ENCODE peak calls at places on chromosomes 6 and 20, in ten cellular contexts. G is PC-9, K is neural progenitor cell, B is lung, N is colonic mucosa, M is GM12878, V is K562, J is DND-41, P is RWPE2, Y is left lung. H is an unnamed sample. For H3K36me3, the result is how much of the 10 kb centered on the place peaks cover.

GRCh38 chr20:46715292-46715756 is 5.9 kb downstream of the SLC2A10 start:
- DNase-seq in G (peak), K (peak), B (no peak), N (peak), M (no peak), V (no peak), J (no peak), P (peak), Y (no peak), H (no peak)

GRCh38 chr20:50380697-50381040 is 129.5 kb upstream of the PTPN1 start:
- DNase-seq in G (no peak), K (no peak), B (no peak), N (peak), M (no peak), V (no peak), J (no peak), P (peak), Y (no peak), H (no peak)

GRCh38 chr6:19723533-19723932 is 113.6 kb upstream of the ID4 start:
- DNase-seq in G (no peak), K (no peak), B (no peak), N (no peak), M (no peak), V (no peak), J (no peak), P (no peak), Y (no peak), H (no peak)

GRCh38 chr6:150084426-150084825 is 15.5 kb upstream of the ULBP3 start:
- DNase-seq in G (no peak), K (no peak), B (no peak), N (no peak), M (no peak), V (no peak), J (no peak), P (no peak), Y (no peak), H (no peak)

GRCh38 chr20:52675414-52675813 is 296.7 kb upstream of the TSHZ2 start:
- DNase-seq in G (no peak), K (no peak), B (no peak), N (no peak), M (no peak), V (no peak), J (no peak), P (no peak), Y (no peak), H (no peak)

GRCh38 chr20:20216941-20217340 is 151.0 kb upstream of the INSM1 start:
- DNase-seq in G (no peak), K (no peak), B (no peak), N (no peak), M (no peak), V (no peak), J (no peak), P (no peak), Y (no peak), H (no peak)

GRCh38 chr20:10745790-10746189 is 72.0 kb upstream of the JAG1 start:
- DNase-seq in G (no peak), K (no peak), B (no peak), N (no peak), M (no peak), V (no peak), J (no peak), P (no peak), Y (no peak), H (no peak)

GRCh38 chr20:47629907-47630306 is 128.2 kb downstream of the NCOA3 start:
- DNase-seq in G (no peak), K (no peak), B (no peak), N (no peak), M (no peak), V (no peak), J (no peak), P (no peak), Y (no peak), H (no peak)

GRCh38 chr6:137698636-137699035 is 168.4 kb upstream of the TNFAIP3 start:
- DNase-seq in G (no peak), K (no peak), B (no peak), N (no peak), M (no peak), V (no peak), J (peak), P (no peak), Y (no peak), H (no peak)

GRCh38 chr20:2140561-2140960 is 38.9 kb downstream of the STK35 start:
- DNase-seq in G (no peak), K (no peak), B (no peak), N (peak), M (no peak), V (no peak), J (no peak), P (no peak), Y (no peak), H (no peak)

GRCh38 chr20:38337561-38338140 is 8.6 kb upstream of the LBP start:
- DNase-seq in G (peak), K (peak), B (no peak), N (peak), M (no peak), V (peak), J (no peak), P (no peak), Y (no peak), H (no peak)

GRCh38 chr6:33007831-33008395 is 1.5 kb downstream of the HLA-DOA start:
- DNase-seq in G (no peak), K (no peak), B (no peak), N (no peak), M (no peak), V (peak), J (no peak), P (no peak), Y (no peak), H (no peak)

GRCh38 chr6:9942131-9942530 is 472.7 kb downstream of the TFAP2A start:
- DNase-seq in G (no peak), K (no peak), B (no peak), N (no peak), M (no peak), V (no peak), J (no peak), P (no peak), Y (no peak), H (no peak)

GRCh38 chr6:150395388-150396009 is 26.7 kb downstream of the IYD start:
- DNase-seq in G (peak), K (peak), B (peak), N (peak), M (no peak), V (peak), J (peak), P (no peak), Y (peak), H (peak)

GRCh38 chr6:11044712-11045167 is 635 bp upstream of the ELOVL2 start:
- DNase-seq in G (no peak), K (no peak), B (no peak), N (no peak), M (no peak), V (no peak), J (no peak), P (no peak), Y (no peak), H (no peak)

GRCh38 chr20:32179515-32179914 is 28.0 kb downstream of the PLAGL2 start:
- DNase-seq in G (peak), K (no peak), B (no peak), N (no peak), M (no peak), V (no peak), J (no peak), P (peak), Y (no peak), H (no peak)

GRCh38 chr20:38290829-38291581 is 13.0 kb upstream of the BPI start:
- DNase-seq in G (peak), K (peak), B (no peak), N (no peak), M (no peak), V (peak), J (peak), P (peak), Y (no peak), H (no peak)

GRCh38 chr6:142794424-142794823 is 150.6 kb downstream of the HIVEP2 start:
- DNase-seq in G (no peak), K (no peak), B (no peak), N (no peak), M (no peak), V (no peak), J (no peak), P (no peak), Y (no peak), H (no peak)

GRCh38 chr6:85764844-85765243 is 122.2 kb upstream of the SYNCRIP start:
- DNase-seq in G (no peak), K (no peak), B (no peak), N (no peak), M (no peak), V (no peak), J (no peak), P (no peak), Y (no peak), H (no peak)

GRCh38 chr6:68343901-68344300 is 291.2 kb upstream of the ADGRB3 start:
- DNase-seq in G (no peak), K (peak), B (no peak), N (no peak), M (no peak), V (peak), J (peak), P (no peak), Y (no peak), H (no peak)

GRCh38 chr6:128171182-128171581 is 270.3 kb upstream of the THEMIS start:
- DNase-seq in G (no peak), K (no peak), B (no peak), N (no peak), M (no peak), V (no peak), J (no peak), P (no peak), Y (no peak), H (no peak)

GRCh38 chr6:11527274-11527870 is 10.2 kb upstream of the TMEM170B start:
- DNase-seq in G (no peak), K (no peak), B (no peak), N (no peak), M (no peak), V (no peak), J (no peak), P (no peak), Y (no peak), H (no peak)

GRCh38 chr20:40680560-40680959 is 8.5 kb downstream of the MAFB start:
- DNase-seq in G (no peak), K (no peak), B (no peak), N (no peak), M (peak), V (no peak), J (no peak), P (no peak), Y (no peak), H (no peak)

GRCh38 chr6:71289039-71289801 is 609 bp downstream of the OGFRL1 start:
- DNase-seq in G (no peak), K (peak), B (no peak), N (peak), M (no peak), V (no peak), J (no peak), P (no peak), Y (peak), H (peak)

GRCh38 chr6:75602164-75602896 is 650 bp downstream of the SENP6 start:
- DNase-seq in G (no peak), K (peak), B (peak), N (peak), M (no peak), V (peak), J (peak), P (no peak), Y (peak), H (peak)

GRCh38 chr6:158014505-158015187 is 33.0 kb downstream of the SYNJ2 start:
- DNase-seq in G (no peak), K (no peak), B (no peak), N (no peak), M (no peak), V (no peak), J (no peak), P (peak), Y (no peak), H (no peak)

GRCh38 chr6:67642582-67642981 is 992.5 kb upstream of the ADGRB3 start:
- DNase-seq in G (no peak), K (no peak), B (no peak), N (no peak), M (no peak), V (no peak), J (no peak), P (no peak), Y (no peak), H (no peak)

GRCh38 chr6:43746613-43747101 is 23.4 kb upstream of the VEGFA start:
- DNase-seq in G (no peak), K (no peak), B (peak), N (no peak), M (no peak), V (no peak), J (no peak), P (peak), Y (peak), H (no peak)

GRCh38 chr6:157461000-157461915 is 80.3 kb downstream of the ZDHHC14 start:
- DNase-seq in G (no peak), K (peak), B (no peak), N (no peak), M (peak), V (peak), J (no peak), P (no peak), Y (no peak), H (peak)

GRCh38 chr6:126143650-126144260 is 157.4 kb downstream of the TRMT11 start:
- DNase-seq in G (no peak), K (peak), B (no peak), N (no peak), M (no peak), V (no peak), J (no peak), P (no peak), Y (no peak), H (no peak)

GRCh38 chr6:78605909-78606446 is 261.4 kb upstream of the IRAK1BP1 start:
- DNase-seq in G (no peak), K (no peak), B (no peak), N (no peak), M (no peak), V (no peak), J (no peak), P (no peak), Y (no peak), H (no peak)

GRCh38 chr6:106966671-106967522 is 7.6 kb downstream of the CD24 start:
- DNase-seq in G (no peak), K (no peak), B (no peak), N (no peak), M (no peak), V (no peak), J (no peak), P (no peak), Y (no peak), H (no peak)

GRCh38 chr6:41655706-41656668 is 17.7 kb downstream of the MDFI start:
- DNase-seq in G (no peak), K (peak), B (no peak), N (no peak), M (no peak), V (no peak), J (no peak), P (no peak), Y (no peak), H (no peak)

GRCh38 chr6:126396131-126396530 is 56.2 kb downstream of the CENPW start:
- DNase-seq in G (no peak), K (no peak), B (no peak), N (no peak), M (no peak), V (no peak), J (no peak), P (no peak), Y (no peak), H (no peak)

DNA sequence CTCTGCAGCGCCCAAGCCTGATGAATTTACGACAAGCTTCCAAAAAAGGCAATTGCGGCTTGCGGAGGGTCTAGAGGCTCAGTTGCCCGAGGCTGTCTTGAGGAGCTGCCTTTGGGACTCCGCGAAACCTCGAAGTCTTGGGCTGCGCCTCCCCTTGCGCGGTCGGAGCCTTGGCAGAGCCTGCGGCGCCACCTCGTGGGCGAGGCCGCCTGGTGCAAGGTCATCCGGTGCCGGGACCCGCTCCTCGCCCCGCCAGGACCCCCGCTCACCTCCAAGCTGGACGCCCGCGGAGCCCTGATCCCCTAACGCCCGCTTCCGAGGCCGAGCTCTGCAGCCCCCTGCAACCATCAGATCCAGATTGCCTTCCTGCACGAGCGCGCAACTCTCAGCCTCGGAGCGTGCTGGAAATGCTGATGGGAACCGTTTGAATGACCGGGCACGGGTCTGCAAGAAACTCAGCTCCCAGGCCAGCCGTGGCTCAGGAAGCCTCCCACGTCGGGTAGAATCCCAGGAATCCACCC is 14.9 kb upstream of the FAM210B start:
- DNase-seq in G (no peak), K (peak), B (no peak), N (no peak), M (no peak), V (peak), J (no peak), P (peak), Y (no peak), H (peak)
- TF ChIP-seq CTCF in G (peak), K (peak), B (peak), N (peak), M (peak), V (peak), J (peak), P (peak), Y (peak), H (peak)

GRCh38 chr20:62900052-62900691 is 26.1 kb downstream of the DIDO1 start:
- DNase-seq in G (no peak), K (peak), B (peak), N (peak), M (no peak), V (peak), J (peak), P (peak), Y (peak), H (peak)

GRCh38 chr20:62899633-62900051 is 26.7 kb downstream of the DIDO1 start:
- DNase-seq in G (no peak), K (peak), B (no peak), N (no peak), M (no peak), V (peak), J (no peak), P (peak), Y (no peak), H (no peak)

GRCh38 chr20:62901891-62902290 is 24.4 kb downstream of the DIDO1 start:
- DNase-seq in G (no peak), K (no peak), B (no peak), N (no peak), M (no peak), V (no peak), J (no peak), P (peak), Y (no peak), H (no peak)

GRCh38 chr20:62898970-62899632 is 27.2 kb downstream of the DIDO1 start:
- DNase-seq in G (no peak), K (no peak), B (no peak), N (no peak), M (no peak), V (no peak), J (no peak), P (peak), Y (no peak), H (peak)

DNA sequence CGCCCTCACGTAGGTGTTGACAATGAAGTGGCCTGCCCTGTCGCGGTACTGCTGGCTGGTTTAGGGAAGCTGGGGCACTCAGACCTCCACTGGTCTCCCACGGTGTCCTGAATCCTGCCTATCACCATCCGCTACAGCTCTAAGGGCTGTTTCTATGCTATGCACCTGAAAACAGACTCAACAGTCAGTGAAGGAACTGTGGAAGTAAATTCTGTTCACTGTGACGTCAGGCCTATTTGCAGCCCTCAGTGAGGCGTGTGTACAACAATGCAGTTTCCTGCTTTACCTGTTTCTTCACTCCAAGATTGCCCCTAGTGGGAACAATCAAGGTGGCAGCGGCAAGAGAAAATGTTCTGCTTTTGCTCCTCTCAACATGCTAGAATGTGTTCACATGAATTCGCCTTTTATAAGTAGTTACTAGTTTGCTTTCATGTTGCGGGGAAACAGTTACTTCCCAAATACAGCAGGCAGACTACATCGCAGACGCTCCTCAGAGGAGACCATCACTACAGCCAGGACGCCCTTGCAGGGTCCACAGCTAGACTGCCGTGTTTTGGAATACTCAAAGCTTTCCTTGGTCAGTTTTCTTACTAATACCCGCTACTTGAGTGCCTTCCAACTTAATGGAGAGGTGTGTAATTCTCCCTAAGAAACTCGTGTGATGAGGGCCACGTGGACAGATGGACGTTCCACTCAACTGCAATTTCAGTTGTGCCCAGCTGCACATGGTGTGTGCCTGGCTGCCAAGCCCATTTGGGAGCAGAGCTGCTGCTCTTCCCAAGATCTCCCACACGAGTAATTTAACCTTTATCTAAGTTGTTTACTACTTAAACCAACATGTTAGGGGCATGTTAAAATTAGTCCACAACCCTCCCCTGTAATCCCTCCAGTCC is 25.4 kb downstream of the DIDO1 start:
- DNase-seq in G (peak), K (peak), B (no peak), N (peak), M (no peak), V (no peak), J (no peak), P (peak), Y (no peak), H (no peak)
- H3K36me3 ChIP-seq in G (under half), K (under half), B (under half), N (under half), M (under half), V (half or more), J (half or more), P (half or more), Y (half or more), H (under half)

GRCh38 chr20:44429419-44430269 is 46.0 kb upstream of the TTPAL start:
- DNase-seq in G (no peak), K (no peak), B (no peak), N (no peak), M (no peak), V (no peak), J (no peak), P (peak), Y (no peak), H (no peak)

GRCh38 chr20:44432618-44433577 is 42.8 kb upstream of the TTPAL start:
- DNase-seq in G (no peak), K (no peak), B (no peak), N (no peak), M (no peak), V (no peak), J (no peak), P (no peak), Y (no peak), H (no peak)

GRCh38 chr20:44430270-44431065 is 45.2 kb upstream of the TTPAL start:
- DNase-seq in G (no peak), K (no peak), B (no peak), N (no peak), M (no peak), V (no peak), J (no peak), P (no peak), Y (no peak), H (no peak)

GRCh38 chr20:44431118-44431501 is 44.6 kb upstream of the TTPAL start:
- DNase-seq in G (no peak), K (no peak), B (no peak), N (no peak), M (no peak), V (no peak), J (no peak), P (no peak), Y (no peak), H (no peak)

GRCh38 chr20:44431502-44432234 is 44.0 kb upstream of the TTPAL start:
- DNase-seq in G (no peak), K (no peak), B (no peak), N (no peak), M (no peak), V (no peak), J (no peak), P (peak), Y (no peak), H (no peak)
- TF ChIP-seq CTCF in G (no peak), K (peak), B (no peak), N (no peak), M (no peak), V (no peak), J (no peak), P (no peak), Y (no peak), H (no peak)

DNA sequence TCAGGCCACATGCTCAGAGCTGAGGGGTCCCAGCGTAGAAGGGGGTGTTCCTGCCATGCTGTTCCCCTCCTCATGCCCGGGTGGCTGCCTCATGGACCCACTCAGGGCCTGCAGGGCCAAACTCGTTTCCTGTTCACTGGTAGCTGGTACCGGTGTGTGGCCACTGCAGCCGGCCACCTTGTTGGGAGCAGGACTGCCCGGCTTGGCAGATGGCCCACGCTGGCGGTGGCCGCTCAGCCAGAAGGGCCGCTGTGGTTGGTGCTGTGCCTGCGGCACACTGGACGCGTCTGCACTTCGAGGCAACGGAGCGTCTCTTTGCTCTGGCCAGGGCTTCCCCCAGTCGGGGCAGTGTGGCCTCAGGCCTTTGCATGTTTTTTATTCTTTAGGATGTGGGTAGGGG is 10.0 kb upstream of the COL20A1 start:
- DNase-seq in G (no peak), K (no peak), B (no peak), N (no peak), M (no peak), V (no peak), J (no peak), P (peak), Y (no peak), H (no peak)
- H3K36me3 ChIP-seq in G (under half), K (under half), B (under half), N (under half), M (under half), V (half or more), J (half or more), P (half or more), Y (half or more), H (under half)

GRCh38 chr20:62616728-62617621 is 25.3 kb upstream of the SLCO4A1 start:
- DNase-seq in G (peak), K (peak), B (peak), N (peak), M (no peak), V (peak), J (peak), P (peak), Y (peak), H (peak)
- TF ChIP-seq CTCF in G (peak), K (peak), B (peak), N (peak), M (peak), V (peak), J (peak), P (peak), Y (peak), H (peak)

H was measured in GM06990.